ENCODE peak calls at places on chromosomes 2 and 18, in seven cellular contexts. Z is tibial nerve, R is frontal cortex, D is uterus, B is NCI-H446, V is HEK293T, U is heart right ventricle. M is an unnamed sample.

GRCh38 chr18:54662986-54663385 is 71.9 kb downstream of the DYNAP start:
- DNase-seq in D (no peak), Z (no peak), R (no peak), U (no peak), B (no peak), V (no peak), M (no peak)

GRCh38 chr18:69763002-69763401 is 184.7 kb downstream of the CD226 start:
- DNase-seq in V (no peak), U (no peak), B (no peak), R (no peak), D (no peak), Z (no peak), M (no peak)

GRCh38 chr2:61715501-61715900 is 138.4 kb downstream of the FAM161A start:
- DNase-seq in D (no peak), V (no peak), U (no peak), Z (no peak), R (no peak), B (no peak), M (no peak)

GRCh38 chr2:207546822-207547221 is 17.1 kb downstream of the CREB1 start:
- DNase-seq in Z (no peak), V (no peak), R (no peak), B (no peak), D (no peak), U (no peak), M (no peak)

GRCh38 chr2:100812141-100812540 is 7.8 kb upstream of the NPAS2 start:
- DNase-seq in D (no peak), U (no peak), Z (no peak), R (no peak), B (no peak), V (no peak), M (no peak)

GRCh38 chr2:54676656-54677055 is 46.8 kb upstream of the EML6 start:
- DNase-seq in D (no peak), Z (no peak), B (no peak), V (no peak), R (no peak), U (no peak), M (no peak)

GRCh38 chr2:112121682-112122254 is 16.4 kb upstream of the FBLN7 start:
- DNase-seq in D (no peak), U (no peak), V (peak; percentile 21), B (peak; percentile 32), R (peak; percentile 33), Z (peak; percentile 64), M (peak; percentile 26)

GRCh38 chr18:30358545-30358944 is 684.0 kb downstream of the DSC3 start:
- DNase-seq in U (no peak), V (no peak), D (no peak), Z (no peak), B (no peak), R (peak; percentile 5), M (no peak)

GRCh38 chr2:8986327-8986976 is 17.0 kb downstream of the MBOAT2 start:
- DNase-seq in B (no peak), D (no peak), Z (no peak), V (no peak), U (no peak), R (no peak), M (no peak)

GRCh38 chr18:25561923-25562322 is 210.0 kb upstream of the ZNF521 start:
- DNase-seq in R (no peak), B (peak; percentile 24), U (no peak), D (no peak), V (peak; percentile 48), Z (no peak), M (no peak)

GRCh38 chr2:32632089-32632488 is 4.2 kb downstream of the TTC27 start:
- DNase-seq in V (no peak), R (no peak), B (no peak), D (no peak), Z (no peak), U (no peak), M (no peak)

GRCh38 chr2:215521031-215521430 is 85.2 kb upstream of the FN1 start:
- DNase-seq in Z (no peak), V (no peak), U (no peak), D (no peak), B (peak; percentile 48), R (no peak), M (no peak)

GRCh38 chr2:64972856-64973255 is 16.3 kb upstream of the SLC1A4 start:
- DNase-seq in R (no peak), V (no peak), B (no peak), Z (no peak), D (no peak), U (no peak), M (no peak)

GRCh38 chr2:34570266-34570872 is 971.3 kb upstream of the FAM98A start:
- DNase-seq in D (no peak), V (peak; percentile 20), Z (no peak), R (no peak), U (no peak), B (no peak), M (no peak)

GRCh38 chr2:99605036-99605435 is 115.2 kb upstream of the REV1 start:
- DNase-seq in R (no peak), D (no peak), B (no peak), V (no peak), U (no peak), Z (no peak), M (no peak)

GRCh38 chr18:811192-812122 is 585 bp downstream of the YES1 start:
- DNase-seq in Z (no peak), U (peak; percentile 37), B (no peak), D (peak; percentile 43), R (peak; percentile 16), V (peak; percentile 20), M (no peak)

M was measured in smooth muscle cell of the brain vasculature.